ENCODE peak calls at places on chromosomes 11 and 22, in seven cellular contexts. One of them, this sample, is unnamed.
A peak's percentile ranks its signal among the peaks of the same experiment; 100 is the strongest.

GRCh38 chr11:90449643-90450042 is 226.8 kb upstream of the CHORDC1 start:
- DNase-seq in psoas muscle: no peak
- DNase-seq in activated T-cell treated with anti-CD3 and anti-CD28 coated beads for 24 hours: no peak
- DNase-seq in kidney tubule cell: no peak
- DNase-seq in T-helper 9 cell: no peak
- DNase-seq in HCEC 1CT: no peak
- DNase-seq in Right ventricle myocardium superior: no peak
- DNase-seq in this sample: no peak

GRCh38 chr11:111878385-111878765 is 590 bp downstream of the FDXACB1 start:
- DNase-seq in psoas muscle: no peak
- DNase-seq in activated T-cell treated with anti-CD3 and anti-CD28 coated beads for 24 hours: no peak
- DNase-seq in kidney tubule cell: no peak
- DNase-seq in T-helper 9 cell: no peak
- DNase-seq in HCEC 1CT: peak; percentile 36
- DNase-seq in Right ventricle myocardium superior: no peak
- DNase-seq in this sample: peak; percentile 8

GRCh38 chr11:130190371-130190881 is 30.8 kb downstream of the ST14 start:
- DNase-seq in psoas muscle: no peak
- DNase-seq in activated T-cell treated with anti-CD3 and anti-CD28 coated beads for 24 hours: no peak
- DNase-seq in kidney tubule cell: no peak
- DNase-seq in T-helper 9 cell: no peak
- DNase-seq in HCEC 1CT: no peak
- DNase-seq in Right ventricle myocardium superior: no peak
- DNase-seq in this sample: no peak

GRCh38 chr11:102940714-102941588 is 14.6 kb downstream of the MMP13 start:
- DNase-seq in psoas muscle: no peak
- DNase-seq in activated T-cell treated with anti-CD3 and anti-CD28 coated beads for 24 hours: peak; percentile 4
- DNase-seq in kidney tubule cell: peak; percentile 82
- DNase-seq in T-helper 9 cell: no peak
- DNase-seq in HCEC 1CT: peak; percentile 62
- DNase-seq in Right ventricle myocardium superior: no peak
- DNase-seq in this sample: peak; percentile 52

GRCh38 chr11:36289226-36289852 is at the start of gene COMMD9:
- DNase-seq in psoas muscle: peak; percentile 96
- DNase-seq in activated T-cell treated with anti-CD3 and anti-CD28 coated beads for 24 hours: peak; percentile 90
- DNase-seq in kidney tubule cell: peak; percentile 96
- DNase-seq in T-helper 9 cell: peak; percentile 92
- DNase-seq in HCEC 1CT: peak; percentile 93
- DNase-seq in Right ventricle myocardium superior: peak; percentile 97
- DNase-seq in this sample: peak; percentile 95

GRCh38 chr11:105033781-105034180 is 1.2 kb downstream of the CASP1 start:
- DNase-seq in psoas muscle: no peak
- DNase-seq in activated T-cell treated with anti-CD3 and anti-CD28 coated beads for 24 hours: no peak
- DNase-seq in kidney tubule cell: no peak
- DNase-seq in T-helper 9 cell: no peak
- DNase-seq in HCEC 1CT: no peak
- DNase-seq in Right ventricle myocardium superior: no peak
- DNase-seq in this sample: no peak

GRCh38 chr22:36737776-36738175 is 34.2 kb upstream of the CACNG2 start:
- DNase-seq in psoas muscle: peak; percentile 62
- DNase-seq in activated T-cell treated with anti-CD3 and anti-CD28 coated beads for 24 hours: no peak
- DNase-seq in kidney tubule cell: no peak
- DNase-seq in T-helper 9 cell: no peak
- DNase-seq in HCEC 1CT: no peak
- DNase-seq in Right ventricle myocardium superior: peak; percentile 73
- DNase-seq in this sample: no peak

GRCh38 chr22:32044913-32045312 is 1.9 kb downstream of the SLC5A1 start:
- DNase-seq in psoas muscle: no peak
- DNase-seq in activated T-cell treated with anti-CD3 and anti-CD28 coated beads for 24 hours: no peak
- DNase-seq in kidney tubule cell: no peak
- DNase-seq in T-helper 9 cell: no peak
- DNase-seq in HCEC 1CT: no peak
- DNase-seq in Right ventricle myocardium superior: no peak
- DNase-seq in this sample: no peak

GRCh38 chr11:44785856-44786606 is 59.3 kb downstream of the TSPAN18 start:
- DNase-seq in psoas muscle: no peak
- DNase-seq in activated T-cell treated with anti-CD3 and anti-CD28 coated beads for 24 hours: no peak
- DNase-seq in kidney tubule cell: no peak
- DNase-seq in T-helper 9 cell: no peak
- DNase-seq in HCEC 1CT: no peak
- DNase-seq in Right ventricle myocardium superior: no peak
- DNase-seq in this sample: no peak

GRCh38 chr11:124276081-124276480 is 19.9 kb downstream of the OR8G5 start:
- DNase-seq in psoas muscle: no peak
- DNase-seq in activated T-cell treated with anti-CD3 and anti-CD28 coated beads for 24 hours: no peak
- DNase-seq in kidney tubule cell: no peak
- DNase-seq in T-helper 9 cell: no peak
- DNase-seq in HCEC 1CT: peak; percentile 90
- DNase-seq in Right ventricle myocardium superior: no peak
- DNase-seq in this sample: peak; percentile 6

GRCh38 chr22:36860821-36861659 is at the start of gene NCF4:
- DNase-seq in psoas muscle: peak; percentile 80
- DNase-seq in activated T-cell treated with anti-CD3 and anti-CD28 coated beads for 24 hours: peak; percentile 8
- DNase-seq in kidney tubule cell: no peak
- DNase-seq in T-helper 9 cell: peak; percentile 21
- DNase-seq in HCEC 1CT: no peak
- DNase-seq in Right ventricle myocardium superior: peak; percentile 81
- DNase-seq in this sample: no peak

GRCh38 chr11:61369372-61370348 is 7.5 kb downstream of the TMEM138 start:
- DNase-seq in psoas muscle: peak; percentile 78
- DNase-seq in activated T-cell treated with anti-CD3 and anti-CD28 coated beads for 24 hours: no peak
- DNase-seq in kidney tubule cell: peak; percentile 35
- DNase-seq in T-helper 9 cell: no peak
- DNase-seq in HCEC 1CT: peak; percentile 92
- DNase-seq in Right ventricle myocardium superior: peak; percentile 74
- DNase-seq in this sample: peak; percentile 76

GRCh38 chr22:42180349-42180842 is 49.8 kb upstream of the CYP2D6 start:
- DNase-seq in psoas muscle: no peak
- DNase-seq in activated T-cell treated with anti-CD3 and anti-CD28 coated beads for 24 hours: no peak
- DNase-seq in kidney tubule cell: peak; percentile 67
- DNase-seq in T-helper 9 cell: peak; percentile 50
- DNase-seq in HCEC 1CT: no peak
- DNase-seq in Right ventricle myocardium superior: no peak
- DNase-seq in this sample: no peak

GRCh38 chr22:40289991-40290459 is 56.3 kb upstream of the ADSL start:
- DNase-seq in psoas muscle: no peak
- DNase-seq in activated T-cell treated with anti-CD3 and anti-CD28 coated beads for 24 hours: peak; percentile 53
- DNase-seq in kidney tubule cell: no peak
- DNase-seq in T-helper 9 cell: peak; percentile 59
- DNase-seq in HCEC 1CT: no peak
- DNase-seq in Right ventricle myocardium superior: peak; percentile 57
- DNase-seq in this sample: no peak

GRCh38 chr11:7665473-7666291 is 7.6 kb downstream of the CYB5R2 start:
- DNase-seq in psoas muscle: peak; percentile 87
- DNase-seq in activated T-cell treated with anti-CD3 and anti-CD28 coated beads for 24 hours: peak; percentile 60
- DNase-seq in kidney tubule cell: peak; percentile 86
- DNase-seq in T-helper 9 cell: peak; percentile 71
- DNase-seq in HCEC 1CT: peak; percentile 61
- DNase-seq in Right ventricle myocardium superior: peak; percentile 86
- DNase-seq in this sample: peak; percentile 88

GRCh38 chr22:43446881-43447280 is 35.1 kb downstream of the MPPED1 start:
- DNase-seq in psoas muscle: no peak
- DNase-seq in activated T-cell treated with anti-CD3 and anti-CD28 coated beads for 24 hours: no peak
- DNase-seq in kidney tubule cell: peak; percentile 30
- DNase-seq in T-helper 9 cell: no peak
- DNase-seq in HCEC 1CT: no peak
- DNase-seq in Right ventricle myocardium superior: no peak
- DNase-seq in this sample: no peak

GRCh38 chr11:73729594-73730206 is 31.2 kb downstream of the RAB6A start:
- DNase-seq in psoas muscle: no peak
- DNase-seq in activated T-cell treated with anti-CD3 and anti-CD28 coated beads for 24 hours: no peak
- DNase-seq in kidney tubule cell: no peak
- DNase-seq in T-helper 9 cell: no peak
- DNase-seq in HCEC 1CT: no peak
- DNase-seq in Right ventricle myocardium superior: no peak
- DNase-seq in this sample: no peak

GRCh38 chr22:44351685-44352377 is 39.1 kb upstream of the SHISAL1 start:
- DNase-seq in psoas muscle: no peak
- DNase-seq in activated T-cell treated with anti-CD3 and anti-CD28 coated beads for 24 hours: no peak
- DNase-seq in kidney tubule cell: peak; percentile 91
- DNase-seq in T-helper 9 cell: no peak
- DNase-seq in HCEC 1CT: peak; percentile 82
- DNase-seq in Right ventricle myocardium superior: peak; percentile 44
- DNase-seq in this sample: peak; percentile 90

GRCh38 chr22:35111244-35111643 is 45.3 kb downstream of the ISX start:
- DNase-seq in psoas muscle: no peak
- DNase-seq in activated T-cell treated with anti-CD3 and anti-CD28 coated beads for 24 hours: no peak
- DNase-seq in kidney tubule cell: no peak
- DNase-seq in T-helper 9 cell: no peak
- DNase-seq in HCEC 1CT: no peak
- DNase-seq in Right ventricle myocardium superior: no peak
- DNase-seq in this sample: no peak

GRCh38 chr11:2214527-2215229 is 43.1 kb upstream of the TH start:
- DNase-seq in psoas muscle: peak; percentile 39
- DNase-seq in activated T-cell treated with anti-CD3 and anti-CD28 coated beads for 24 hours: no peak
- DNase-seq in kidney tubule cell: no peak
- DNase-seq in T-helper 9 cell: no peak
- DNase-seq in HCEC 1CT: no peak
- DNase-seq in Right ventricle myocardium superior: no peak
- DNase-seq in this sample: no peak

This sample was measured in AG08396.